ENCODE peak calls at places on chromosomes 4 and X, in four cellular contexts. O is NCI-H1092; L is activated CD4-positive, alpha-beta memory T cell treated with anti-CD3 and anti-CD28 coated beads, Interleukin-2, amount 10 ng/mL, durations not matched to agents 7 days and 5 days; Y is T-cell. E is an unnamed sample.

GRCh38 chrX:150502979-150503897 is 65.2 kb upstream of the MTM1 start:
- DNase-seq in O (no peak), L (no peak), Y (no peak), E (no peak)

GRCh38 chr4:71262161-71262560 is 76.7 kb upstream of the SLC4A4 start:
- DNase-seq in O (no peak), L (no peak), Y (no peak), E (no peak)

GRCh38 chrX:42686706-42687105 is 91.3 kb downstream of the PPP1R2C start:
- DNase-seq in O (no peak), L (no peak), Y (no peak), E (no peak)

GRCh38 chrX:66680451-66680850 is 41.6 kb upstream of the EDA2R start:
- DNase-seq in O (no peak), L (no peak), Y (no peak), E (no peak)

GRCh38 chr4:143337600-143338287 is 1.1 kb downstream of the GAB1 start:
- DNase-seq in O (no peak), L (no peak), Y (no peak), E (peak)

GRCh38 chr4:86031927-86032326 is 327.9 kb downstream of the MAPK10 start:
- DNase-seq in O (no peak), L (no peak), Y (no peak), E (no peak)

GRCh38 chr4:115871596-115871995 is 758.2 kb upstream of the NDST4 start:
- DNase-seq in O (no peak), L (no peak), Y (no peak), E (no peak)

GRCh38 chr4:103306870-103307345 is 108.8 kb upstream of the CENPE start:
- DNase-seq in O (no peak), L (no peak), Y (no peak), E (peak)

GRCh38 chr4:110184791-110185155 is 13.6 kb downstream of the ELOVL6 start:
- DNase-seq in O (no peak), L (no peak), Y (no peak), E (no peak)